ENCODE peak calls at places on chromosome 2, in four cellular contexts. S is stimulated activated CD4-positive, alpha-beta T cell treated with anti-CD3 and anti-CD28 coated beads, Interleukin-2, amount 100 ng/mL, for 24 hours; J is stimulated activated CD8-positive, alpha-beta memory T cell treated with anti-CD3 and anti-CD28 coated beads, Interleukin-4, amount 100 ng/mL, for 24 hours; Z is NCI-H1417. X is an unnamed sample.

GRCh38 chr2:27855476-27855875 is 34.7 kb downstream of the RBKS start:
- DNase-seq in S (no peak), J (no peak), Z (no peak), X (no peak)

GRCh38 chr2:178230396-178230795 is 36.1 kb downstream of the OSBPL6 start:
- DNase-seq in S (no peak), J (no peak), Z (no peak), X (no peak)

GRCh38 chr2:23381498-23381897 is 3.5 kb upstream of the KLHL29 start:
- DNase-seq in S (no peak), J (no peak), Z (no peak), X (no peak)

GRCh38 chr2:148298201-148298600 is 277.3 kb downstream of the MBD5 start:
- DNase-seq in S (no peak), J (no peak), Z (no peak), X (no peak)

GRCh38 chr2:109460553-109461324 is 153.0 kb downstream of the SEPTIN10 start:
- DNase-seq in S (no peak), J (no peak), Z (no peak), X (no peak)

GRCh38 chr2:733495-733894 is 56.3 kb upstream of the TMEM18 start:
- DNase-seq in S (no peak), J (no peak), Z (no peak), X (no peak)

GRCh38 chr2:161123531-161124030 is 36.6 kb upstream of the TANK start:
- DNase-seq in S (no peak), J (no peak), Z (peak), X (no peak)

GRCh38 chr2:7037340-7038333 is 120.4 kb downstream of the RNF144A start:
- DNase-seq in S (peak), J (peak), Z (peak), X (peak)

GRCh38 chr2:10811552-10811951 is 1.0 kb downstream of the PDIA6 start:
- DNase-seq in S (no peak), J (no peak), Z (no peak), X (no peak)

GRCh38 chr2:219798430-219798829 is 171.0 kb downstream of the SLC4A3 start:
- DNase-seq in S (no peak), J (no peak), Z (no peak), X (no peak)

GRCh38 chr2:10336283-10336682 is 33.6 kb downstream of the HPCAL1 start:
- DNase-seq in S (no peak), J (no peak), Z (no peak), X (no peak)

GRCh38 chr2:236610991-236611821 is 41.6 kb downstream of the ACKR3 start:
- DNase-seq in S (no peak), J (no peak), Z (no peak), X (no peak)

GRCh38 chr2:1738646-1739302 is 5.5 kb downstream of the PXDN start:
- DNase-seq in S (no peak), J (no peak), Z (no peak), X (no peak)

GRCh38 chr2:10599921-10600320 is 89.9 kb downstream of the NOL10 start:
- DNase-seq in S (no peak), J (no peak), Z (no peak), X (no peak)

GRCh38 chr2:147135401-147135800 is 709.4 kb upstream of the ACVR2A start:
- DNase-seq in S (no peak), J (no peak), Z (no peak), X (peak)

GRCh38 chr2:171319164-171319810 is 114.5 kb downstream of the METTL8 start:
- DNase-seq in S (peak), J (peak), Z (no peak), X (no peak)

GRCh38 chr2:131112477-131113027 is 7.4 kb downstream of the PLEKHB2 start:
- DNase-seq in S (no peak), J (no peak), Z (no peak), X (no peak)

GRCh38 chr2:238104521-238105311 is 4.6 kb downstream of the ESPNL start:
- DNase-seq in S (peak), J (no peak), Z (no peak), X (no peak)

GRCh38 chr2:11458753-11459152 is 7.2 kb downstream of the E2F6 start:
- DNase-seq in S (no peak), J (no peak), Z (no peak), X (no peak)

GRCh38 chr2:130749078-130749477 is 6.3 kb upstream of the AMER3 start:
- DNase-seq in S (no peak), J (no peak), Z (no peak), X (no peak)

GRCh38 chr2:240620859-240621258 is 4.4 kb upstream of the GPR35 start:
- DNase-seq in S (no peak), J (no peak), Z (no peak), X (no peak)

GRCh38 chr2:151922845-151923666 is 94.8 kb upstream of the ARL5A start:
- DNase-seq in S (no peak), J (no peak), Z (no peak), X (peak)

GRCh38 chr2:121969155-121969554 is 213.7 kb downstream of the TSN start:
- DNase-seq in S (no peak), J (no peak), Z (no peak), X (no peak)

GRCh38 chr2:217897816-217898806 is 104.7 kb downstream of the TNS1 start:
- DNase-seq in S (no peak), J (no peak), Z (no peak), X (no peak)

GRCh38 chr2:228444156-228444555 is 262.7 kb upstream of the SPHKAP start:
- DNase-seq in S (no peak), J (no peak), Z (no peak), X (no peak)

GRCh38 chr2:63661076-63661475 is 72.3 kb downstream of the MDH1 start:
- DNase-seq in S (no peak), J (no peak), Z (no peak), X (no peak)

GRCh38 chr2:137741963-137742362 is 222.3 kb upstream of the HNMT start:
- DNase-seq in S (no peak), J (no peak), Z (no peak), X (no peak)

GRCh38 chr2:64052468-64053241 is 33.4 kb upstream of the VPS54 start:
- DNase-seq in S (no peak), J (no peak), Z (no peak), X (peak)

GRCh38 chr2:120344214-120344990 is 1.5 kb upstream of the INHBB start:
- DNase-seq in S (peak), J (no peak), Z (peak), X (peak)

GRCh38 chr2:61151434-61151833 is 10.6 kb upstream of the C2orf74 start:
- DNase-seq in S (no peak), J (no peak), Z (no peak), X (no peak)

GRCh38 chr2:71878626-71879508 is 268.8 kb downstream of the CYP26B1 start:
- DNase-seq in S (no peak), J (no peak), Z (no peak), X (peak)

GRCh38 chr2:52862801-52863200 is 904.8 kb upstream of the CHAC2 start:
- DNase-seq in S (no peak), J (no peak), Z (no peak), X (no peak)

GRCh38 chr2:132670961-132671781 is 1.2 kb upstream of the LYPD1 start:
- DNase-seq in S (no peak), J (no peak), Z (peak), X (no peak)

GRCh38 chr2:241108271-241109209 is 6.5 kb upstream of the MTERF4 start:
- DNase-seq in S (no peak), J (no peak), Z (no peak), X (no peak)

GRCh38 chr2:71133603-71134002 is 3.2 kb downstream of the MPHOSPH10 start:
- DNase-seq in S (no peak), J (no peak), Z (no peak), X (no peak)

GRCh38 chr2:172372436-172372835 is 55.0 kb upstream of the ITGA6 start:
- DNase-seq in S (no peak), J (no peak), Z (peak), X (no peak)

GRCh38 chr2:164028764-164029534 is 293.1 kb upstream of the FIGN start:
- DNase-seq in S (no peak), J (no peak), Z (no peak), X (no peak)